ENCODE peak calls at places on chromosome 14, in six cellular contexts. X is neuronal stem cell, C is mesenchymal stem cell, Z is IMR-90, R is H9, Y is H1. F is an unnamed sample.

GRCh38 chr14:49939884-49940510 is 47.1 kb downstream of the ARF6 start:
- DNase-seq in R (no peak), Y (no peak), Z (no peak), X (no peak), C (no peak), F (no peak)

GRCh38 chr14:68874746-68875155 is 81.9 kb upstream of the ZFP36L1 start:
- DNase-seq in C (no peak), Y (no peak), R (no peak), X (no peak), Z (no peak), F (no peak)

GRCh38 chr14:91299483-91300115 is 55.1 kb upstream of the GPR68 start:
- DNase-seq in R (no peak), Z (no peak), X (no peak), Y (no peak), C (no peak), F (no peak)

GRCh38 chr14:100900837-100901390 is 2.6 kb downstream of the RTL1 start:
- DNase-seq in Y (peak; percentile 87), C (peak; percentile 65), X (peak; percentile 69), Z (no peak), R (peak; percentile 76), F (no peak)

GRCh38 chr14:96011609-96012008 is 27.6 kb upstream of the C14orf132 start:
- DNase-seq in X (no peak), C (no peak), Z (no peak), R (no peak), Y (no peak), F (no peak)

GRCh38 chr14:91396959-91397815 is 20.4 kb downstream of the CCDC88C start:
- DNase-seq in Z (no peak), R (peak; percentile 60), Y (peak; percentile 67), C (no peak), X (no peak), F (no peak)

GRCh38 chr14:61537567-61538463 is 157.5 kb upstream of the HIF1A start:
- DNase-seq in Z (peak; percentile 90), R (peak; percentile 56), C (peak; percentile 76), Y (no peak), X (no peak), F (peak; percentile 83)

GRCh38 chr14:81388236-81388801 is 11.8 kb downstream of the STON2 start:
- DNase-seq in Y (no peak), C (no peak), X (no peak), R (no peak), Z (no peak), F (no peak)

GRCh38 chr14:103628221-103628683 is 759 bp upstream of the KLC1 start:
- DNase-seq in R (peak; percentile 76), X (peak; percentile 36), Z (peak; percentile 79), C (peak; percentile 90), Y (peak; percentile 78), F (peak; percentile 92)

GRCh38 chr14:76531085-76531484 is 155.1 kb downstream of the ESRRB start:
- DNase-seq in X (no peak), Z (no peak), Y (no peak), C (no peak), R (no peak), F (no peak)

GRCh38 chr14:76531821-76532318 is 155.9 kb downstream of the ESRRB start:
- DNase-seq in X (no peak), Z (no peak), R (no peak), Y (no peak), C (no peak), F (no peak)
- H3K14ac ChIP-seq in X (no peak overlapping the region), Z (no peak overlapping the region), R (no peak overlapping the region), Y (no peak overlapping the region), C (no peak overlapping the region), F (no peak overlapping the region)

GRCh38 chr14:89458713-89459112 is 41.7 kb upstream of the FOXN3 start:
- DNase-seq in C (no peak), R (no peak), X (no peak), Z (no peak), Y (no peak), F (no peak)
- H3K23ac ChIP-seq in C (no peak overlapping the region), R (no peak overlapping the region), X (no peak overlapping the region), Z (no peak overlapping the region), Y (no peak overlapping the region), F (no peak overlapping the region)

DNA sequence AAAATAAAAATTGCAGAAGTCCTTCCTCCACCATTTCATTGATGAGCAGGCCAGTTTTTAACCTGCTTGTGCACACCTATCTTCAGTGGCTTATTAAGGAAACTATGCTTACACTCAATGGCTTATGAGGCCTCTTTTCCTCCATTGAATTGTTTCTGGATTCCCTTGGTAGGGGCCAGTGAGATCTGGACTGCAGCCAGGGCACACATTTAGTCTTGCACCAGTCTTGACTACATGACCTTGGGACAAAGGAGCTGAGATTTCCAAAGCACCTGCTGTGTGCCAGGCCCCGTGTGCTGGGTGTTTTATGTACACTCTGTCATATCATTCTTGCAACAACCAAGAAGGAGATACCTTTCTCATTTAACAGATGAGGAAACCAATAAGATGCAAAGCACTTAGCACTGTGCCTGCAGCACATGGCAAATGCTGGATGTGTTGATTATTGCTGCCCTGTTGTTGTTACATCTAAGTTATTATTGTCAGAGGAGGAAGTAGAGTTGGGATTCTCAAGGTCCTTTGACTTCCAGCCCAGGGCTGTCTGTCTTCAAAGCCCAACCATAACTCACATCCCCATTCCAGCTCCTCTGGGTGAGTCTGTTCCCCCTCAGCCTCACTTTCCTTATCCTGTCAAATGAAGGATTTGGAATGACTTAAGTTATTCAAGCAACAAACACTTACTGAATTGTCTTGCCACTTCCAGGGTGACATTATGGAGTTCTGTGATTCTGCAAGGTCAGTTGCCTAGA is 31.6 kb upstream of the RIN3 start:
- DNase-seq in Y (peak; percentile 29), C (no peak), R (peak; percentile 12), Z (no peak), X (no peak), F (no peak)
- H2BK120ac ChIP-seq in Y (no peak overlapping the region), C (no peak overlapping the region), R (no peak overlapping the region), Z (no peak overlapping the region), X (no peak overlapping the region), F (no peak overlapping the region)

GRCh38 chr14:74861734-74862090 is 14.2 kb downstream of the PROX2 start:
- DNase-seq in Y (no peak), Z (no peak), R (no peak), C (no peak), X (no peak), F (no peak)

GRCh38 chr14:74860899-74861733 is 14.8 kb downstream of the PROX2 start:
- DNase-seq in R (peak; percentile 91), Y (peak; percentile 98), Z (peak; percentile 80), C (peak; percentile 82), X (peak; percentile 88), F (peak; percentile 95)

GRCh38 chr14:74858022-74858421 is 17.9 kb downstream of the PROX2 start:
- DNase-seq in Y (no peak), X (no peak), R (no peak), C (no peak), Z (no peak), F (no peak)

GRCh38 chr14:74860179-74860578 is 15.8 kb downstream of the PROX2 start:
- DNase-seq in Y (no peak), R (no peak), X (no peak), C (no peak), Z (no peak), F (no peak)

DNA sequence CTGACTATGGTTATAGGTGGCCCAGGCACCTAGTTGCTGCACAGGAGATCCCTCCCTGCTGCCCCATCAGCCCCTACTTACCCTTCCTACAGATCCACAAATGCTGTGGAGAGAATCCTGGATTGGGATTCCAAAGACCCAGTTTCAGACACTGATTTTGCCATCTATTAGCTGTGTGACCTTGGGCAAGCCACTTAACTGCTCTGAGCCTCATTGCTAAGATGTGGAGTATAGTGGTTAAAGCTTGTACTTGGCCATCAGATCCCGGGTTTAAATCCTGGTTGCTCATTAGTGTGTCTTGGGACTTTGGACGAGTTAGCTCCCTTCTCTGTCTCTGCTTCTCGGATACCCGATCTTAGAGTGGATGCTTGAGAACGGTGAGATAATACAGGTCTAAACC is 16.2 kb downstream of the PROX2 start:
- DNase-seq in C (no peak), R (no peak), X (no peak), Z (no peak), Y (no peak), F (no peak)
- H3K14ac ChIP-seq in C (no peak overlapping the region), R (no peak overlapping the region), X (no peak overlapping the region), Z (no peak overlapping the region), Y (no peak overlapping the region), F (no peak overlapping the region)

GRCh38 chr14:74621556-74621955 is 9.5 kb upstream of the LTBP2 start:
- DNase-seq in X (no peak), Y (no peak), R (no peak), Z (no peak), C (no peak), F (no peak)
- H3K23ac ChIP-seq in X (no peak overlapping the region), Y (no peak overlapping the region), R (no peak overlapping the region), Z (peak overlapping the region; percentile 48), C (no peak overlapping the region), F (no peak overlapping the region)

GRCh38 chr14:38704220-38704619 is 398.8 kb downstream of the SEC23A start:
- DNase-seq in C (no peak), X (no peak), R (no peak), Y (no peak), Z (no peak), F (no peak)

DNA sequence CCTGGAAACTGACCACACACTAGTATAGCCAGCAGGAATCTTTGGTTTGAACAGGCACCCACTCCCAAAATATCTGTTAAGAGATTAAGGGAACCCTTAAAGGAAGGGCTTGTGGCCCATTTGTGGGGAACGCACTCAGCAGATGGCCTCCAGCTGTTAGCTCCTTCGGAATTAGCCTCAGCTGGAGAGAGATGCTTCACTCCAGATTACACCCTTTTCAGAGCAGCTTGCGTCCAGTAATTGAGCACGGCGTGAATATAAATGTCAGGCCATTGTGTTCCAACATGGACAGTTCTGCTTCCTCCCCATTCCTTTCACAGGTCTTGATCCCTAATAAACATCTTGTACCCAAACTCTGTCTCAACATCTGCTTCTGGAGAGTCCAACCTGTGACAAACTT is 397.8 kb downstream of the SEC23A start:
- DNase-seq in Y (no peak), R (no peak), C (no peak), Z (no peak), X (no peak), F (no peak)
- H2BK120ac ChIP-seq in Y (no peak overlapping the region), R (no peak overlapping the region), C (no peak overlapping the region), Z (no peak overlapping the region), X (no peak overlapping the region), F (no peak overlapping the region)

GRCh38 chr14:65817011-65817410 is 404.5 kb downstream of the FUT8 start:
- DNase-seq in Y (no peak), R (no peak), C (no peak), X (no peak), Z (no peak), F (peak; percentile 65)
- H3K14ac ChIP-seq in Y (no peak overlapping the region), R (no peak overlapping the region), C (no peak overlapping the region), X (no peak overlapping the region), Z (no peak overlapping the region), F (no peak overlapping the region)

GRCh38 chr14:40028991-40029390 is 596.8 kb upstream of the FBXO33 start:
- DNase-seq in Z (no peak), Y (no peak), X (no peak), C (no peak), R (no peak), F (no peak)
- H3K23ac ChIP-seq in Z (no peak overlapping the region), Y (no peak overlapping the region), X (no peak overlapping the region), C (no peak overlapping the region), R (no peak overlapping the region), F (no peak overlapping the region)

F was measured in trophoblast cell.